ENCODE peak calls at places on chromosomes 6 and 20, in five cellular contexts. C is cardiac muscle cell; B is fibroblast of pulmonary artery; S is neural progenitor cell; T is CD4-positive, alpha-beta T cell. H is an unnamed sample.
A peak's percentile ranks its signal among the peaks of the same experiment; 100 is the strongest.

GRCh38 chr20:40568200-40568599 is 120.8 kb downstream of the MAFB start:
- DNase-seq in C (no peak), B (no peak), T (no peak), S (no peak), H (no peak)

GRCh38 chr6:41161851-41162552 is 914 bp downstream of the TREM2 start:
- DNase-seq in T (no peak), C (no peak), B (no peak), S (no peak), H (no peak)

GRCh38 chr6:19549109-19549508 is 288.1 kb upstream of the ID4 start:
- DNase-seq in T (no peak), C (no peak), S (no peak), B (peak; percentile 3), H (no peak)

GRCh38 chr6:33375143-33375649 is 16.4 kb upstream of the KIFC1 start:
- DNase-seq in B (peak; percentile 97), C (no peak), S (no peak), T (no peak), H (peak; percentile 82)

GRCh38 chr20:51526105-51526470 is 16.4 kb downstream of the NFATC2 start:
- DNase-seq in C (no peak), B (no peak), T (no peak), S (no peak), H (no peak)

GRCh38 chr6:26003102-26003694 is 40.6 kb downstream of the TRIM38 start:
- DNase-seq in C (peak; percentile 70), S (peak; percentile 62), B (peak; percentile 71), T (peak; percentile 30), H (peak; percentile 77)

GRCh38 chr6:75281643-75282042 is 2.9 kb downstream of the TMEM30A start:
- DNase-seq in C (no peak), S (no peak), B (no peak), T (no peak), H (no peak)

GRCh38 chr6:149213829-149214228 is 103.7 kb upstream of the TAB2 start:
- DNase-seq in B (peak; percentile 25), C (no peak), S (no peak), T (no peak), H (no peak)

GRCh38 chr20:36585410-36586125 is 12.2 kb downstream of the TGIF2 start:
- DNase-seq in B (peak; percentile 14), C (no peak), T (no peak), S (peak; percentile 23), H (no peak)

GRCh38 chr6:30075094-30075986 is at the start of gene RNF39:
- DNase-seq in S (peak; percentile 59), C (no peak), B (no peak), T (no peak), H (no peak)

GRCh38 chr6:137589067-137589848 is 95.1 kb upstream of the OLIG3 start:
- DNase-seq in S (peak; percentile 71), T (peak; percentile 16), B (peak; percentile 48), C (peak; percentile 7), H (no peak)

GRCh38 chr20:12989586-12989985 is 19.2 kb upstream of the SPTLC3 start:
- DNase-seq in S (no peak), C (no peak), B (no peak), T (no peak), H (no peak)

GRCh38 chr6:18823782-18824386 is 436.7 kb downstream of the RNF144B start:
- DNase-seq in T (no peak), S (peak; percentile 76), B (peak; percentile 26), C (peak; percentile 2), H (no peak)

GRCh38 chr20:46619445-46619844 is 31.8 kb downstream of the SLC13A3 start:
- DNase-seq in T (no peak), S (no peak), B (no peak), C (peak; percentile 1), H (no peak)

GRCh38 chr6:56073761-56074160 is 173.6 kb downstream of the COL21A1 start:
- DNase-seq in C (no peak), S (no peak), B (peak; percentile 35), T (no peak), H (no peak)

GRCh38 chr20:49508435-49509199 is 26.1 kb upstream of the KCNB1 start:
- DNase-seq in C (peak; percentile 60), T (no peak), B (peak; percentile 64), S (peak; percentile 76), H (no peak)

GRCh38 chr20:57266251-57267157 is at the start of gene BMP7:
- DNase-seq in C (peak; percentile 72), T (no peak), B (no peak), S (peak; percentile 80), H (no peak)

GRCh38 chr20:23668477-23668951 is 20.3 kb downstream of the CST4 start:
- DNase-seq in S (peak; percentile 72), T (no peak), B (peak; percentile 70), C (peak; percentile 72), H (no peak)

GRCh38 chr6:41073968-41074691 is 1.4 kb downstream of the NFYA start:
- DNase-seq in B (peak; percentile 13), S (peak; percentile 22), T (no peak), C (peak; percentile 48), H (no peak)

GRCh38 chr6:89834884-89835792 is 5.5 kb downstream of the CASP8AP2 start:
- DNase-seq in C (no peak), S (no peak), B (no peak), T (no peak), H (no peak)

GRCh38 chr20:37519508-37520416 is 1.3 kb upstream of the NNAT start:
- DNase-seq in B (no peak), S (peak; percentile 46), C (peak; percentile 33), T (no peak), H (no peak)

GRCh38 chr6:92352130-92352529 is 1067.2 kb downstream of the EPHA7 start:
- DNase-seq in C (no peak), T (no peak), B (no peak), S (no peak), H (no peak)

GRCh38 chr20:21240394-21240793 is 62.7 kb upstream of the XRN2 start:
- DNase-seq in T (no peak), S (peak; percentile 33), C (peak; percentile 15), B (no peak), H (no peak)

GRCh38 chr20:41769650-41770049 is 151.5 kb upstream of the CHD6 start:
- DNase-seq in C (no peak), T (no peak), B (no peak), S (peak; percentile 44), H (no peak)

GRCh38 chr20:1185781-1186334 is 1.1 kb upstream of the TMEM74B start:
- DNase-seq in C (peak; percentile 78), B (peak; percentile 48), T (no peak), S (peak; percentile 83), H (no peak)
- TF ChIP-seq CTCF in C (peak; percentile 67), B (peak; percentile 55), T (no peak), S (peak; percentile 75), H (no peak)

GRCh38 chr6:31271641-31272357 is at the start of gene HLA-C:
- DNase-seq in T (peak; percentile 88), B (peak; percentile 95), C (peak; percentile 93), S (peak; percentile 95), H (peak; percentile 96)
- TF ChIP-seq CTCF in T (no peak), B (peak; percentile 11), C (peak; percentile 12), S (no peak), H (no peak)

GRCh38 chr6:72290620-72291019 is 331.2 kb upstream of the KCNQ5 start:
- DNase-seq in T (no peak), C (no peak), S (no peak), B (no peak), H (peak; percentile 44)

GRCh38 chr6:72286911-72287311 is 335.0 kb upstream of the KCNQ5 start:
- DNase-seq in B (peak; percentile 72), S (no peak), C (no peak), T (no peak), H (no peak)

GRCh38 chr6:72283571-72283970 is 338.3 kb upstream of the KCNQ5 start:
- DNase-seq in T (no peak), B (no peak), S (no peak), C (no peak), H (no peak)

DNA sequence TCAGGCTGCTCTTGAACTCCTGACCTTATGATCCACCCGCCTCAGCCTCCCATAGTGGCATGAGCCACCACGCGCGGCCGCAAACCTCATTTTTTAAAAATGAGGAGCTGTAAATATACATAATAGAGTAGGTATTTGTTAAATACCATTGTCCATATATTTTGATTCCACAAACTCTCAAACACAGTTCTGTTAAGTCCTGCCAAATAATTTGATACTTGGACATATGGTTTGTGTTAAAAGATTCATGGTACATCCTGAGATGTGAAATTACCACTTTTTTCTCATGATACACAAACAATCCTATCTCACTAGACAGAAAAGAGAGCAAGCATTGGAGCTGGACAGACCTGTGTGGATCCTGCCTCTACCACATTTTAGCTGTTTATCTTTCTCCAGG is 334.1 kb upstream of the KCNQ5 start:
- DNase-seq in S (no peak), C (no peak), T (no peak), B (no peak), H (no peak)
- TF ChIP-seq CTCF in S (no peak), C (no peak), T (no peak), B (no peak), H (no peak)

GRCh38 chr6:131197716-131198115 is 62.4 kb downstream of the AKAP7 start:
- DNase-seq in B (no peak), T (peak; percentile 25), S (no peak), C (no peak), H (no peak)

DNA sequence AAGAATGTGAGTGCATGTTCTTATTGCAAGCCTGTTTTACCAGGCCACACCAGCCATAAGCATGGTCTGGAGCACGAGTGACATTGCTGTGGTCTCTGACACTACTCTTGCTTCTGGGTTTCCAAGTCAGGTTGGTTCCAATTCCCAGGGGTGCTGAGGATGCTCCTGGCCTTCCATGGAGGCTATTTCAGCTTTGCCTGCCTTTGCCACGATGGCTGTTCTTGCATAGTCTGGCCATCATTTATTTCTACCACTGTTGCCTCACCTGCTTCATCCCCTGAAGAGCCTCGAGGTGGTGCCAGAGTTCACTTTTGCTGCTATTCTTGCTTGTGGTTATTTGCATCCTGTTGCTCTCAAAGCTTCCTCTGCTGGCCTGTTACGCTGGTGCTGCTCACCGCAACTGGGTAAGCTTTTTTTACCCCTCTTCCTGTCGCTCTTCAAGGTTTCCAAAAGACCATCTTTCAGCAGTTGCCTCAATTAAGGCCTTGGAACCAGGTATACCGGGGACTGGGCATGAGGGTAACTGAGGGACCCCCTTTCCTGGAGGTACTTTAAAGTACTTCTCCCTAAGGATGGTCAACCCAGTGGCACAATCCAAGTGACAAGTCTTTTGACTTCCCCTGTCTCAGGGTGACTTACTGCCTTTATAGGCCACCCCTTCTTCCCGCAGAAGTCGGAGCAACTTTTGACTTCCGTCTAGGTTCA is 64.5 kb downstream of the AKAP7 start:
- DNase-seq in S (peak; percentile 75), C (peak; percentile 70), T (peak; percentile 65), B (no peak), H (no peak)
- TF ChIP-seq CTCF in S (peak; percentile 78), C (peak; percentile 67), T (peak; percentile 76), B (no peak), H (no peak)

DNA sequence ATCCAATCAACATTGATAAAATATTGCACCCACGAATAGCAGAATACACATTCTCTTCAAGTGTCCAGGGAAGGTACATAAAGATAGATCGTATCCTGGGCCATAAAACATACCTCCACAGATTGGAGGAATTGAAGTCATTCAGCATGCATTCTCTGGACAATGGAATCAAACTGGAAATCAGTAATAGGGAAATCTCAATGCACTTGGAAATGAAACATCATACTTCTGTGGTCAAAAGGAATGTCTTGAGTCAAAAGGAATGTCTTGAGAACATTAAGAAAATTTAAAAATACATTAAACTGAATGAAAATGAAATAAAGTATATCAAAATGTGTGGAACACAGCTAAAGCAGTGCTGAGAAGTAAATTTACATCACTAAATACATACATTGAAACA is 138.8 kb downstream of the TFAP2A start:
- DNase-seq in C (no peak), T (no peak), S (no peak), B (peak; percentile 11), H (no peak)
- TF ChIP-seq CTCF in C (no peak), T (no peak), S (no peak), B (no peak), H (no peak)